ENCODE peak calls at places on chromosomes 6 and 20, in six cellular contexts. F is SK-N-SH, N is neural progenitor cell, O is HCT116, I is GM23248, B is MM.1S. K is an unnamed sample.
A peak's percentile ranks its signal among the peaks of the same experiment; 100 is the strongest.

GRCh38 chr6:49430187-49430586 is 32.9 kb downstream of the MMUT start:
- DNase-seq in O (no peak), F (no peak), B (no peak), I (peak; percentile 28), N (no peak), K (peak; percentile 74)

GRCh38 chr6:100944644-100945043 is 63.5 kb upstream of the ASCC3 start:
- DNase-seq in F (no peak), O (no peak), B (no peak), I (no peak), N (no peak), K (no peak)

GRCh38 chr6:105993769-105994521 is 92.2 kb upstream of the PRDM1 start:
- DNase-seq in N (peak; percentile 63), I (peak; percentile 78), O (no peak), B (peak; percentile 60), F (peak; percentile 41), K (no peak)

GRCh38 chr6:118768904-118769325 is 117.5 kb upstream of the CEP85L start:
- DNase-seq in N (peak; percentile 7), B (peak; percentile 89), F (no peak), O (no peak), I (no peak), K (peak; percentile 67)

GRCh38 chr20:48901326-48901725 is 20.2 kb upstream of the ARFGEF2 start:
- DNase-seq in B (no peak), O (no peak), I (no peak), F (no peak), N (no peak), K (no peak)

GRCh38 chr6:87196275-87196842 is 41.0 kb downstream of the ZNF292 start:
- DNase-seq in B (no peak), I (peak; percentile 5), N (no peak), F (no peak), O (no peak), K (peak; percentile 27)

GRCh38 chr6:140747114-140747513 is 1372.7 kb upstream of the CITED2 start:
- DNase-seq in F (no peak), N (no peak), B (no peak), O (no peak), I (no peak), K (no peak)

GRCh38 chr20:6074145-6074561 is 20.3 kb upstream of the LRRN4 start:
- DNase-seq in F (peak; percentile 54), I (no peak), O (no peak), N (peak; percentile 18), B (peak; percentile 30), K (peak; percentile 26)

GRCh38 chr20:23658989-23659609 is 21.3 kb upstream of the CST3 start:
- DNase-seq in O (no peak), I (no peak), B (no peak), N (no peak), F (no peak), K (no peak)

GRCh38 chr6:35984701-35985100 is 39.7 kb downstream of the SLC26A8 start:
- DNase-seq in N (no peak), F (no peak), O (no peak), B (no peak), I (no peak), K (no peak)

GRCh38 chr20:6108330-6108729 is 14.5 kb downstream of the FERMT1 start:
- DNase-seq in I (no peak), B (no peak), N (no peak), F (no peak), O (no peak), K (no peak)

GRCh38 chr6:82741996-82742385 is 323.6 kb downstream of the UBE3D start:
- DNase-seq in B (no peak), F (no peak), I (no peak), O (no peak), N (peak; percentile 83), K (no peak)

GRCh38 chr6:152118224-152118623 is 310.7 kb downstream of the ESR1 start:
- DNase-seq in F (no peak), B (no peak), N (no peak), O (no peak), I (no peak), K (no peak)

GRCh38 chr6:160930547-160931377 is 60.8 kb upstream of the MAP3K4 start:
- DNase-seq in I (peak; percentile 92), O (peak; percentile 23), B (peak; percentile 18), F (peak; percentile 86), N (peak; percentile 89), K (peak; percentile 74)

GRCh38 chr20:31975874-31976273 is 7.9 kb downstream of the XKR7 start:
- DNase-seq in I (no peak), N (no peak), B (no peak), F (no peak), O (no peak), K (no peak)

GRCh38 chr6:39301606-39302005 is 12.6 kb downstream of the KCNK17 start:
- DNase-seq in O (peak; percentile 41), F (no peak), I (peak; percentile 51), N (peak; percentile 70), B (no peak), K (peak; percentile 14)

GRCh38 chr20:53763707-53764415 is 170.2 kb upstream of the ZNF217 start:
- DNase-seq in B (no peak), O (no peak), N (peak; percentile 49), I (peak; percentile 57), F (no peak), K (peak; percentile 55)

GRCh38 chr20:35173576-35174192 is 1.8 kb downstream of the PROCR start:
- DNase-seq in B (no peak), N (no peak), I (peak; percentile 53), F (no peak), O (no peak), K (no peak)

GRCh38 chr20:1471242-1471641 is 4.6 kb upstream of the NSFL1C start:
- DNase-seq in O (no peak), I (no peak), F (no peak), N (no peak), B (no peak), K (no peak)

GRCh38 chr20:1474325-1474724 is 7.7 kb upstream of the NSFL1C start:
- DNase-seq in O (no peak), B (no peak), F (no peak), N (no peak), I (no peak), K (no peak)

GRCh38 chr20:1473244-1473635 is 6.6 kb upstream of the NSFL1C start:
- DNase-seq in F (no peak), I (no peak), N (no peak), B (no peak), O (no peak), K (no peak)

GRCh38 chr20:1473821-1474220 is 7.2 kb upstream of the NSFL1C start:
- DNase-seq in I (peak; percentile 30), B (no peak), O (no peak), F (no peak), N (no peak), K (no peak)

DNA sequence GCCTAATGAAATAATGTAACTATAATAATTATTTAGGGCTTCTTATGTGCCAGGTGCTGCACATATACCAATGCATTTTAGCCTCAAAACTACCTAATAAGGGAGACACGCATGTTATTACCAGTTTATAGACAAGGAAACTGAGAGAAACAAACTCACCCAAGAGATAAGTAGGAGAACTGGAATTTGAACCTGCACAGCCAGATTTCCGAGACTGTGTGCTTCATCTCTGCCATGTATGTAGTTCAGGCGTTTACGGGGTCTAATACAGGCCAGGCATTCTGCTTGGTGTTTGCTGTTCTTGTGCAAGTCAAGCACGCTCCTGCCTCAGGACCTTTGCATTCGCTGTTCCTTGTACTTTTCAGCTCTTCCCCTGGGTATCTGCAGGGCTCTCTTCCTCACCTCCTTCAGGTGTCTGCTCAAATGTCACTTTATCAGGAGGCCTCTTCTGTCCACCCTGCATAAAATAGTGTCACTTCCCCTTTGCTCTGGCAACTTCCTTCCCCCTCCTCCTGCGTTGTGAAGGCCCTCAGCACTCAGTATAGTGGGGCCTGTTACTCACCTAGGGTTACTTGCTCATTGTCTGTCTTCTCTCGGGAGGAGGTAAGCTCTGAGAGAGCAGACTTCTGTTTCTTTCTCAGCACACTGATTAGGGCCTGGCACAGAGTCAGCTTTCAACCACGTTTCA is 6.1 kb upstream of the NSFL1C start:
- DNase-seq in B (no peak), F (no peak), O (no peak), N (no peak), I (no peak), K (no peak)
- TF ChIP-seq EZH2phosphoT487 in B (no peak), F (no peak), O (no peak), N (no peak), I (no peak), K (no peak)

GRCh38 chr6:34362176-34362575 is 30.3 kb downstream of the NUDT3 start:
- DNase-seq in N (no peak), F (no peak), O (no peak), B (no peak), I (no peak), K (no peak)

GRCh38 chr6:34370371-34370770 is 22.1 kb downstream of the NUDT3 start:
- DNase-seq in B (no peak), N (no peak), F (no peak), I (no peak), O (no peak), K (no peak)

GRCh38 chr6:34362909-34363713 is 29.4 kb downstream of the NUDT3 start:
- DNase-seq in N (no peak), I (no peak), O (no peak), B (no peak), F (no peak), K (no peak)

GRCh38 chr6:34369385-34369784 is 23.1 kb downstream of the NUDT3 start:
- DNase-seq in O (no peak), N (no peak), F (no peak), I (no peak), B (no peak), K (no peak)

DNA sequence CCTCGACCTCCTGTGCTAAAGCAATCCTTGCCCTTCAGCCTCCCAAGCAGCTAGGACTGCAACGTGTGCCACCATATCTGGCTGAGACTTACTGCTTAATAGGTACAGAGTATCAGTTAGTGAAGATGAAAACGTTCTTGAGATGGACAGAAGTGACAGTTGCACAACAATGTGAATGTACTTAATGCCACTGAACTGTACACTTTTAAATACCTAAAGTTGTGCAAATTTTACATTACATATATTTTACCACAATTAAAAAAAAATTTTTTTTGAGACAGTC is 25.9 kb downstream of the NUDT3 start:
- DNase-seq in O (no peak), I (no peak), B (no peak), N (no peak), F (no peak), K (no peak)
- H3K4me2 ChIP-seq in O (no peak overlapping the region), I (no peak overlapping the region), B (no peak overlapping the region), N (no peak overlapping the region), F (no peak overlapping the region), K (no peak overlapping the region)

GRCh38 chr6:21808045-21808470 is 214.5 kb downstream of the SOX4 start:
- DNase-seq in B (no peak), F (no peak), N (no peak), O (no peak), I (peak; percentile 87), K (peak; percentile 65)

GRCh38 chr6:21802611-21802899 is 209.0 kb downstream of the SOX4 start:
- DNase-seq in I (no peak), O (no peak), B (no peak), F (no peak), N (no peak), K (no peak)

GRCh38 chr6:21801786-21802610 is 208.4 kb downstream of the SOX4 start:
- DNase-seq in I (no peak), N (no peak), O (no peak), F (no peak), B (no peak), K (no peak)

GRCh38 chr6:21807299-21807698 is 213.7 kb downstream of the SOX4 start:
- DNase-seq in O (no peak), B (no peak), I (no peak), F (no peak), N (no peak), K (no peak)

GRCh38 chr6:21804941-21805610 is 211.5 kb downstream of the SOX4 start:
- DNase-seq in N (no peak), F (no peak), I (no peak), O (no peak), B (no peak), K (no peak)
- H3K9ac ChIP-seq in N (no peak overlapping the region), F (no peak overlapping the region), I (no peak overlapping the region), O (no peak overlapping the region), B (no peak overlapping the region), K (no peak overlapping the region)

GRCh38 chr6:167710521-167710920 is 116.2 kb upstream of the AFDN start:
- DNase-seq in I (no peak), F (peak; percentile 18), O (no peak), N (no peak), B (no peak), K (no peak)
- TF ChIP-seq EZH2phosphoT487 in I (no peak), F (no peak), O (no peak), N (no peak), B (no peak), K (no peak)